ENCODE peak calls at places on chromosomes 6 and 20, in nine cellular contexts. J, H, C, R, G, N, B, U and I are unnamed samples.

GRCh38 chr6:26273673-26274595 is 91.1 kb upstream of the BTN3A2 start:
- DNase-seq in J (peak; percentile 42), H (no peak), C (no peak), R (no peak), G (no peak), N (peak; percentile 45), B (no peak), U (no peak), I (no peak)

GRCh38 chr6:162922816-162923215 is 195.0 kb downstream of the PACRG start:
- DNase-seq in J (no peak), H (no peak), C (no peak), R (no peak), G (no peak), N (no peak), B (no peak), U (no peak), I (no peak)

GRCh38 chr6:50907565-50907964 is 88.9 kb downstream of the TFAP2B start:
- DNase-seq in J (no peak), H (no peak), C (no peak), R (no peak), G (no peak), N (no peak), B (no peak), U (no peak), I (no peak)

GRCh38 chr6:101181006-101181405 is 212.5 kb upstream of the GRIK2 start:
- DNase-seq in J (no peak), H (no peak), C (no peak), R (no peak), G (no peak), N (no peak), B (no peak), U (no peak), I (no peak)

GRCh38 chr6:40342674-40343230 is 244.4 kb downstream of the LRFN2 start:
- DNase-seq in J (no peak), H (no peak), C (peak; percentile 55), R (no peak), G (no peak), N (no peak), B (no peak), U (no peak), I (no peak)

GRCh38 chr20:53162251-53162835 is 190.2 kb downstream of the TSHZ2 start:
- DNase-seq in J (peak; percentile 47), H (peak; percentile 53), C (peak; percentile 19), R (peak; percentile 63), G (no peak), N (peak; percentile 58), B (peak; percentile 42), U (no peak), I (peak; percentile 60)

GRCh38 chr6:38813451-38813850 is 98.3 kb downstream of the DNAH8 start:
- DNase-seq in J (no peak), H (no peak), C (no peak), R (no peak), G (no peak), N (no peak), B (no peak), U (no peak), I (no peak)

GRCh38 chr6:41723178-41723935 is 12.1 kb downstream of the TFEB start:
- DNase-seq in J (peak; percentile 91), H (peak; percentile 50), C (peak; percentile 84), R (no peak), G (no peak), N (peak; percentile 99), B (no peak), U (peak; percentile 83), I (peak; percentile 94)

GRCh38 chr6:25138697-25139051 is 140.5 kb upstream of the CARMIL1 start:
- DNase-seq in J (peak; percentile 30), H (no peak), C (no peak), R (no peak), G (no peak), N (peak; percentile 19), B (no peak), U (no peak), I (no peak)

GRCh38 chr20:23918101-23918862 is 38.7 kb upstream of the CST5 start:
- DNase-seq in J (no peak), H (no peak), C (no peak), R (no peak), G (no peak), N (no peak), B (no peak), U (no peak), I (no peak)

GRCh38 chr20:46682063-46682821 is 7.0 kb downstream of the TP53RK start:
- DNase-seq in J (no peak), H (no peak), C (no peak), R (no peak), G (no peak), N (no peak), B (no peak), U (no peak), I (no peak)

GRCh38 chr6:112054520-112055160 is 736 bp downstream of the CCN6 start:
- DNase-seq in J (peak; percentile 31), H (no peak), C (no peak), R (no peak), G (no peak), N (no peak), B (no peak), U (no peak), I (no peak)

GRCh38 chr6:135236732-135237131 is 55.6 kb downstream of the MYB start:
- DNase-seq in J (no peak), H (no peak), C (no peak), R (no peak), G (no peak), N (no peak), B (no peak), U (no peak), I (no peak)

DNA sequence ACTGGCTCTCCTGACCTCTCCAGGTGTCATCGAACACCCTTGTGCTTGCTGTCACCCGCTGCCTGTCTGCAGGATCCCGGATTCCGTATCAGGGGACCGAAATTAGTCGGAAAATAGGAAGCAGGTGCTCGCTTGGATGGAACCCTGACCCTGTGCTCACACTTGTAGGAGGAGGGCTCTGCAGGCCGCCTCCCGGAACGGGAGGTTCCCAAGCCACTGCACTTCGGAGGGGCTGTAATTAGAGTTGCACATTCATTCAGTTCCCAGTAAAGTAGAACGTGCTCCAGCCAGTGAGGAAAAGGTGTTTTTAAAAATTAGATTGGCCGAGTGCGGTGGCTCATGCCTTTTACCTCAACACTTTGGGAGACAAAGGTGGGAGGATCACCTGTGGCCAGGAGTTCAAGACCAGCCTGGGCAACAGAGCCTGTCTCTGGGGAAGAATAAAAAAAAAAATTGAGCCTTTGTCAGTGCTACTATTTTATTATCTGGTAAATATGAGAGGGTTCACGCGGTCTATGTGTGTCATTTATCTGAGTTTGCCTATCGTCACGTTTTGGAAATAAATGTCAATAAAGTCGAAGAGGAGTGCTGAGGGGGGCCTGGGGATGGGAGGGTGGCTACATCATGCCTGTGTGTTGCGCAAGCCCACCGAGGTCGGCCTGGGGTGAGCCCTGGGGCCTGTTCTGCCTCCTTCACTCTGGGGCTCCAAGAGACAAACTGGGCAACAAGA is 1.5 kb upstream of the GMEB2 start:
- DNase-seq in J (peak; percentile 62), H (peak; percentile 77), C (peak; percentile 78), R (peak; percentile 62), G (no peak), N (peak; percentile 95), B (peak; percentile 75), U (peak; percentile 73), I (no peak)
- TF ChIP-seq POLR2A in J (no peak), H (no peak), C (peak; percentile 65), R (no peak), G (no peak), N (peak; percentile 57), B (peak; percentile 70), U (peak; percentile 54), I (peak; percentile 9)

DNA sequence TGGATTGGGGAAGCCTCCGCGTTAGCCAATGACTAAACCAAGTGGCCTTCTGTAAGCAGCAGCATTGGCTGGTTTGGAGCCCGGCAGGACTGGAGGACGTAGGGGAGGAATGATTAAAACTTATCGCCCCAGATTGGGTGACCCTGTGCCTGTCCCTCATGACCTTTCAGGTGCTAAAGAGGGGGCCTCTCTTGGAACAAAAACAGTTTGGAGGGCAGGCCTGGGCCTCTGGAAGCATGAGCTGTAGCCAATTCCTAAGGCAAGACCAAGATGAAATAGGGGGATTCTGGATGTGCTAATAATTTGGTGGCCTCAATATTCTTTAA is 1.4 kb downstream of the GMPR start:
- DNase-seq in J (peak; percentile 49), H (no peak), C (peak; percentile 82), R (no peak), G (no peak), N (peak; percentile 76), B (peak; percentile 86), U (peak; percentile 78), I (no peak)
- TF ChIP-seq POLR2A in J (no peak), H (no peak), C (no peak), R (no peak), G (no peak), N (no peak), B (no peak), U (no peak), I (no peak)

GRCh38 chr6:36598326-36598725 is 4.2 kb downstream of the SRSF3 start:
- DNase-seq in J (no peak), H (peak; percentile 14), C (no peak), R (no peak), G (no peak), N (no peak), B (no peak), U (peak; percentile 25), I (no peak)

GRCh38 chr6:36598739-36599318 is 4.7 kb downstream of the SRSF3 start:
- DNase-seq in J (no peak), H (peak; percentile 10), C (no peak), R (no peak), G (no peak), N (no peak), B (no peak), U (peak; percentile 10), I (no peak)

GRCh38 chr6:36603222-36604089 is 9.3 kb downstream of the SRSF3 start:
- DNase-seq in J (no peak), H (no peak), C (no peak), R (no peak), G (no peak), N (no peak), B (no peak), U (no peak), I (no peak)

GRCh38 chr6:36599791-36600209 is 5.6 kb downstream of the SRSF3 start:
- DNase-seq in J (peak; percentile 40), H (peak; percentile 47), C (no peak), R (peak; percentile 33), G (peak; percentile 50), N (peak; percentile 42), B (no peak), U (peak; percentile 57), I (no peak)

DNA sequence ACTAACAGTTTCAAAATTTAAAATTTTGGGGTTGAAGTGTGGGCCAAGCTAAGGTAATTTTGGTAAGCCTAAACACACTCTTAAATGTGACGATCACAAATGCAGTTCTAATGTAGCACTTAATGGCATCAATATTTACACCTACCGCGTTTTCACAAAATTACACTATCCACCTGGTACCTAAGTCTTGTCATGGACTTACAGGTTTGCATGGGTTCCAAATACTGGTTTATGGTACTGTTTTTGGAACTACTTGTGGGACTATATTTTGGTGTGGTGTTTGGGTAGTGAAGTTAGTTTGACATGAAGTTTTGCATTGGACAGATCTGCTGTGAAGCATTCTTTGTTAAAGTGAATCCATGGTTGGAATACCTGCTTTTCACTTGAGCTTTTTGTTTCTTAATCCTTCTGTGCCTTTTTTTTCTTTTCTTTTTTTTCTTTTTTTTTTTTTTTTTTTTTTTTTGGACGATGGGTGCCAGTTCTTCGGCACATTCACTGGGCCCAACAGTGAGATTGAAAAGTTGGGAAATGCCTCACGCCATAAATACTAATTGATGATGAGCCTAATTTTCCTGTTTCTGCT is 6.5 kb downstream of the SRSF3 start:
- DNase-seq in J (no peak), H (no peak), C (no peak), R (no peak), G (no peak), N (no peak), B (no peak), U (no peak), I (no peak)
- TF ChIP-seq POLR2A in J (no peak), H (no peak), C (no peak), R (no peak), G (no peak), N (no peak), B (no peak), U (no peak), I (no peak)

GRCh38 chr20:52083627-52084232 is 107.8 kb downstream of the ZFP64 start:
- DNase-seq in J (peak; percentile 75), H (peak; percentile 82), C (peak; percentile 56), R (peak; percentile 54), G (no peak), N (peak; percentile 73), B (peak; percentile 54), U (no peak), I (peak; percentile 44)
- TF ChIP-seq POLR2A in J (peak; percentile 36), H (no peak), C (no peak), R (no peak), G (no peak), N (no peak), B (no peak), U (no peak), I (no peak)